ENCODE peak calls at places on chromosomes 12 and 14, in nine cellular contexts. One of them, this sample, is unnamed.

GRCh38 chr12:124044809-124045321 is 71.8 kb downstream of the ZNF664 start:
- DNase-seq in HCT116: no peak
- DNase-seq in SK-N-SH: no peak
- DNase-seq in GM12878: no peak
- DNase-seq in endothelial cell of umbilical vein: no peak
- DNase-seq in A549: no peak
- DNase-seq in HepG2: no peak
- DNase-seq in K562: no peak
- DNase-seq in H1: no peak
- DNase-seq in this sample: peak

GRCh38 chr14:48125654-48126053 is 450.2 kb upstream of the MDGA2 start:
- DNase-seq in HCT116: no peak
- DNase-seq in SK-N-SH: no peak
- DNase-seq in GM12878: no peak
- DNase-seq in endothelial cell of umbilical vein: no peak
- DNase-seq in A549: no peak
- DNase-seq in HepG2: no peak
- DNase-seq in K562: no peak
- DNase-seq in H1: no peak
- DNase-seq in this sample: no peak

GRCh38 chr12:122062832-122063690 is 15.5 kb upstream of the MLXIP start:
- DNase-seq in HCT116: peak
- DNase-seq in SK-N-SH: peak
- DNase-seq in GM12878: no peak
- DNase-seq in endothelial cell of umbilical vein: peak
- DNase-seq in A549: peak
- DNase-seq in HepG2: peak
- DNase-seq in K562: peak
- DNase-seq in H1: no peak
- DNase-seq in this sample: peak

GRCh38 chr12:47251919-47252318 is 172.2 kb upstream of the AMIGO2 start:
- DNase-seq in HCT116: no peak
- DNase-seq in SK-N-SH: no peak
- DNase-seq in GM12878: no peak
- DNase-seq in endothelial cell of umbilical vein: no peak
- DNase-seq in A549: no peak
- DNase-seq in HepG2: no peak
- DNase-seq in K562: no peak
- DNase-seq in H1: no peak
- DNase-seq in this sample: no peak

GRCh38 chr12:11621797-11622423 is 27.6 kb upstream of the ETV6 start:
- DNase-seq in HCT116: no peak
- DNase-seq in SK-N-SH: no peak
- DNase-seq in GM12878: no peak
- DNase-seq in endothelial cell of umbilical vein: peak
- DNase-seq in A549: no peak
- DNase-seq in HepG2: peak
- DNase-seq in K562: peak
- DNase-seq in H1: no peak
- DNase-seq in this sample: peak

GRCh38 chr14:37320106-37320505 is 122.4 kb downstream of the MIPOL1 start:
- DNase-seq in HCT116: no peak
- DNase-seq in SK-N-SH: no peak
- DNase-seq in GM12878: no peak
- DNase-seq in endothelial cell of umbilical vein: no peak
- DNase-seq in A549: no peak
- DNase-seq in HepG2: no peak
- DNase-seq in K562: no peak
- DNase-seq in H1: no peak
- DNase-seq in this sample: no peak

GRCh38 chr12:46373303-46374182 is 970 bp upstream of the SLC38A2 start:
- DNase-seq in HCT116: no peak
- DNase-seq in SK-N-SH: peak
- DNase-seq in GM12878: no peak
- DNase-seq in endothelial cell of umbilical vein: peak
- DNase-seq in A549: peak
- DNase-seq in HepG2: peak
- DNase-seq in K562: peak
- DNase-seq in H1: peak
- DNase-seq in this sample: peak

GRCh38 chr12:28507867-28508266 is 317.6 kb downstream of the CCDC91 start:
- DNase-seq in HCT116: no peak
- DNase-seq in SK-N-SH: no peak
- DNase-seq in GM12878: no peak
- DNase-seq in endothelial cell of umbilical vein: no peak
- DNase-seq in A549: no peak
- DNase-seq in HepG2: no peak
- DNase-seq in K562: no peak
- DNase-seq in H1: no peak
- DNase-seq in this sample: peak

GRCh38 chr12:110269622-110270124 is 11.4 kb upstream of the ATP2A2 start:
- DNase-seq in HCT116: no peak
- DNase-seq in SK-N-SH: no peak
- DNase-seq in GM12878: no peak
- DNase-seq in endothelial cell of umbilical vein: peak
- DNase-seq in A549: peak
- DNase-seq in HepG2: no peak
- DNase-seq in K562: peak
- DNase-seq in H1: no peak
- DNase-seq in this sample: peak

GRCh38 chr14:45492876-45493275 is 239.9 kb upstream of the MIS18BP1 start:
- DNase-seq in HCT116: no peak
- DNase-seq in SK-N-SH: no peak
- DNase-seq in GM12878: no peak
- DNase-seq in endothelial cell of umbilical vein: no peak
- DNase-seq in A549: no peak
- DNase-seq in HepG2: no peak
- DNase-seq in K562: no peak
- DNase-seq in H1: no peak
- DNase-seq in this sample: no peak

GRCh38 chr14:75188520-75189267 is 12.3 kb upstream of the TMED10 start:
- DNase-seq in HCT116: no peak
- DNase-seq in SK-N-SH: no peak
- DNase-seq in GM12878: peak
- DNase-seq in endothelial cell of umbilical vein: no peak
- DNase-seq in A549: no peak
- DNase-seq in HepG2: no peak
- DNase-seq in K562: no peak
- DNase-seq in H1: no peak
- DNase-seq in this sample: peak

GRCh38 chr14:68977137-68977740 is 1.9 kb downstream of the ACTN1 start:
- DNase-seq in HCT116: no peak
- DNase-seq in SK-N-SH: peak
- DNase-seq in GM12878: no peak
- DNase-seq in endothelial cell of umbilical vein: no peak
- DNase-seq in A549: no peak
- DNase-seq in HepG2: peak
- DNase-seq in K562: peak
- DNase-seq in H1: no peak
- DNase-seq in this sample: no peak
- TF ChIP-seq MAX in HCT116: no peak
- TF ChIP-seq MAX in SK-N-SH: no peak
- TF ChIP-seq MAX in GM12878: no peak
- TF ChIP-seq MAX in endothelial cell of umbilical vein: no peak
- TF ChIP-seq MAX in A549: no peak
- TF ChIP-seq MAX in HepG2: no peak
- TF ChIP-seq MAX in K562: no peak
- TF ChIP-seq MAX in H1: no peak
- TF ChIP-seq MAX in this sample: no peak

DNA sequence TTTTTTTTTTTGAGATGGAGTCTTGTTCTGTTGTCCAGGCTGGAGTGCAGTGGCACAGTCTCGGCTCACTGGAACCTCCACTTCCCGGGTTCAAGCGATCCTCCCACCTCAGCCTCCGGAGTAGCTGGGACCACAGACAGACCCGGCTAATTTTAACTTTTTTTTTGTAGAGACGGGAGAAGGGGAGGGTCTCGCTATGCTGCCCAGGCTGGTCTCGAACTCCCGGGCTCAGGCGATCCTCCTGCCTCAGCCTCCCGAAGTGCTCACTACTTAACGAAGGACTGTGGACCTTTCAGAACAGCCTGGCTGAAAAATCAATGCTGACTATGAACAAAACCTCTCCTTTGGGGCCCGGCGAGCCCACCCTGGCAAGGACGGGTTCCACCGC is 10.9 kb downstream of the SLC6A12 start:
- DNase-seq in HCT116: no peak
- DNase-seq in SK-N-SH: no peak
- DNase-seq in GM12878: no peak
- DNase-seq in endothelial cell of umbilical vein: no peak
- DNase-seq in A549: no peak
- DNase-seq in HepG2: no peak
- DNase-seq in K562: no peak
- DNase-seq in H1: no peak
- DNase-seq in this sample: no peak
- H3K4me3 ChIP-seq in HCT116: no peak
- H3K4me3 ChIP-seq in SK-N-SH: peak
- H3K4me3 ChIP-seq in GM12878: no peak
- H3K4me3 ChIP-seq in endothelial cell of umbilical vein: no peak
- H3K4me3 ChIP-seq in A549: peak
- H3K4me3 ChIP-seq in HepG2: no peak
- H3K4me3 ChIP-seq in K562: peak
- H3K4me3 ChIP-seq in H1: peak
- H3K4me3 ChIP-seq in this sample: no peak

GRCh38 chr14:69891422-69891821 is 12.2 kb downstream of the SMOC1 start:
- DNase-seq in HCT116: no peak
- DNase-seq in SK-N-SH: no peak
- DNase-seq in GM12878: no peak
- DNase-seq in endothelial cell of umbilical vein: no peak
- DNase-seq in A549: no peak
- DNase-seq in HepG2: no peak
- DNase-seq in K562: no peak
- DNase-seq in H1: peak
- DNase-seq in this sample: no peak
- TF ChIP-seq CTCF in HCT116: no peak
- TF ChIP-seq CTCF in SK-N-SH: no peak
- TF ChIP-seq CTCF in GM12878: no peak
- TF ChIP-seq CTCF in endothelial cell of umbilical vein: no peak
- TF ChIP-seq CTCF in A549: no peak
- TF ChIP-seq CTCF in HepG2: peak
- TF ChIP-seq CTCF in K562: peak
- TF ChIP-seq CTCF in H1: peak
- TF ChIP-seq CTCF in this sample: no peak

GRCh38 chr14:50953497-50953896 is 9.2 kb upstream of the PYGL start:
- DNase-seq in HCT116: no peak
- DNase-seq in SK-N-SH: no peak
- DNase-seq in GM12878: no peak
- DNase-seq in endothelial cell of umbilical vein: no peak
- DNase-seq in A549: no peak
- DNase-seq in HepG2: no peak
- DNase-seq in K562: no peak
- DNase-seq in H1: no peak
- DNase-seq in this sample: no peak

GRCh38 chr14:50957296-50957695 is 13.0 kb upstream of the PYGL start:
- DNase-seq in HCT116: no peak
- DNase-seq in SK-N-SH: no peak
- DNase-seq in GM12878: no peak
- DNase-seq in endothelial cell of umbilical vein: no peak
- DNase-seq in A549: no peak
- DNase-seq in HepG2: no peak
- DNase-seq in K562: no peak
- DNase-seq in H1: no peak
- DNase-seq in this sample: peak

GRCh38 chr14:50954811-50955372 is 10.6 kb upstream of the PYGL start:
- DNase-seq in HCT116: peak
- DNase-seq in SK-N-SH: peak
- DNase-seq in GM12878: no peak
- DNase-seq in endothelial cell of umbilical vein: peak
- DNase-seq in A549: peak
- DNase-seq in HepG2: peak
- DNase-seq in K562: peak
- DNase-seq in H1: no peak
- DNase-seq in this sample: peak

GRCh38 chr14:50951032-50951431 is 6.7 kb upstream of the PYGL start:
- DNase-seq in HCT116: no peak
- DNase-seq in SK-N-SH: no peak
- DNase-seq in GM12878: no peak
- DNase-seq in endothelial cell of umbilical vein: no peak
- DNase-seq in A549: no peak
- DNase-seq in HepG2: no peak
- DNase-seq in K562: no peak
- DNase-seq in H1: no peak
- DNase-seq in this sample: no peak

GRCh38 chr14:50955373-50956043 is 11.2 kb upstream of the PYGL start:
- DNase-seq in HCT116: peak
- DNase-seq in SK-N-SH: peak
- DNase-seq in GM12878: no peak
- DNase-seq in endothelial cell of umbilical vein: peak
- DNase-seq in A549: peak
- DNase-seq in HepG2: peak
- DNase-seq in K562: peak
- DNase-seq in H1: no peak
- DNase-seq in this sample: peak
- TF ChIP-seq MAX in HCT116: peak
- TF ChIP-seq MAX in SK-N-SH: peak
- TF ChIP-seq MAX in GM12878: no peak
- TF ChIP-seq MAX in endothelial cell of umbilical vein: no peak
- TF ChIP-seq MAX in A549: peak
- TF ChIP-seq MAX in HepG2: no peak
- TF ChIP-seq MAX in K562: no peak
- TF ChIP-seq MAX in H1: no peak
- TF ChIP-seq MAX in this sample: peak

This sample was measured in NB4.